ENCODE peak calls at places on chromosomes 11 and 22, in four cellular contexts. V, X, T and E are unnamed samples.

GRCh38 chr11:101224221-101224620 is 94.6 kb upstream of the PGR start:
- DNase-seq in V (no peak), X (no peak), T (no peak), E (no peak)

GRCh38 chr11:120545813-120546212 is 34.3 kb downstream of the GRIK4 start:
- DNase-seq in V (peak), X (no peak), T (no peak), E (no peak)

GRCh38 chr11:70942593-70942992 is 309.8 kb downstream of the SHANK2 start:
- DNase-seq in V (peak), X (peak), T (no peak), E (peak)

GRCh38 chr11:68583047-68583446 is 101.3 kb upstream of the GAL start:
- DNase-seq in V (no peak), X (no peak), T (no peak), E (no peak)

GRCh38 chr11:85803920-85804319 is 7.0 kb downstream of the SYTL2 start:
- DNase-seq in V (no peak), X (no peak), T (no peak), E (no peak)

GRCh38 chr11:59710136-59710847 is 3.4 kb downstream of the OR10V1 start:
- DNase-seq in V (no peak), X (no peak), T (no peak), E (peak)

GRCh38 chr11:18005376-18006129 is 7.3 kb downstream of the SERGEF start:
- DNase-seq in V (peak), X (no peak), T (no peak), E (no peak)

GRCh38 chr11:97751405-97751804 is 1269.3 kb upstream of the CNTN5 start:
- DNase-seq in V (no peak), X (no peak), T (peak), E (no peak)

GRCh38 chr22:38431266-38432010 is 23.6 kb downstream of the KCNJ4 start:
- DNase-seq in V (no peak), X (no peak), T (no peak), E (no peak)

GRCh38 chr11:87295237-87295636 is 257.5 kb downstream of the TMEM135 start:
- DNase-seq in V (no peak), X (no peak), T (no peak), E (no peak)

GRCh38 chr22:46582281-46582811 is 37.8 kb upstream of the GRAMD4 start:
- DNase-seq in V (no peak), X (no peak), T (no peak), E (no peak)

GRCh38 chr11:2194877-2195755 is 23.5 kb upstream of the TH start:
- DNase-seq in V (peak), X (no peak), T (peak), E (peak)

GRCh38 chr11:36460220-36460619 is 49.9 kb downstream of the TRAF6 start:
- DNase-seq in V (no peak), X (no peak), T (no peak), E (no peak)

GRCh38 chr11:115264278-115264677 is 239.9 kb downstream of the CADM1 start:
- DNase-seq in V (no peak), X (no peak), T (no peak), E (no peak)

GRCh38 chr11:118002541-118003019 is 16.4 kb downstream of the IL10RA start:
- DNase-seq in V (peak), X (no peak), T (no peak), E (no peak)

GRCh38 chr11:66543263-66544107 is 2.4 kb downstream of the ZDHHC24 start:
- DNase-seq in V (no peak), X (no peak), T (no peak), E (peak)

GRCh38 chr11:70134490-70134889 is 56.4 kb downstream of the ANO1 start:
- DNase-seq in V (no peak), X (no peak), T (no peak), E (no peak)

GRCh38 chr11:86758171-86758570 is 42.2 kb upstream of the PRSS23 start:
- DNase-seq in V (no peak), X (no peak), T (no peak), E (no peak)

GRCh38 chr11:16604784-16605439 is 133.5 kb upstream of the C11orf58 start:
- DNase-seq in V (peak), X (no peak), T (peak), E (peak)

GRCh38 chr11:134762248-134763029 is 350.4 kb upstream of the B3GAT1 start:
- DNase-seq in V (no peak), X (no peak), T (no peak), E (no peak)

GRCh38 chr11:104246590-104246989 is 82.6 kb upstream of the PDGFD start:
- DNase-seq in V (no peak), X (no peak), T (no peak), E (no peak)

GRCh38 chr22:46373838-46374662 is 38.5 kb downstream of the TRMU start:
- DNase-seq in V (no peak), X (no peak), T (peak), E (no peak)

GRCh38 chr11:55457641-55458040 is 89.9 kb downstream of the OR4A15 start:
- DNase-seq in V (no peak), X (no peak), T (no peak), E (no peak)

GRCh38 chr11:128039140-128040021 is 548.0 kb downstream of the ETS1 start:
- DNase-seq in V (peak), X (no peak), T (no peak), E (no peak)

GRCh38 chr11:44626645-44627044 is 61.2 kb downstream of the CD82 start:
- DNase-seq in V (no peak), X (no peak), T (no peak), E (no peak)

GRCh38 chr11:107078375-107078774 is 60.1 kb upstream of the GUCY1A2 start:
- DNase-seq in V (no peak), X (no peak), T (no peak), E (no peak)

GRCh38 chr11:21144556-21144955 is 475.2 kb downstream of the NELL1 start:
- DNase-seq in V (no peak), X (no peak), T (no peak), E (no peak)

GRCh38 chr11:126140932-126141291 is 70.5 kb downstream of the RPUSD4 start:
- DNase-seq in V (no peak), X (no peak), T (peak), E (no peak)

GRCh38 chr11:59616396-59616982 is 915 bp upstream of the OSBP start:
- DNase-seq in V (no peak), X (no peak), T (no peak), E (no peak)

GRCh38 chr11:2094354-2095197 is 44.6 kb downstream of the IGF2 start:
- DNase-seq in V (no peak), X (no peak), T (no peak), E (no peak)

GRCh38 chr11:94171693-94172440 is 43.2 kb downstream of the PANX1 start:
- DNase-seq in V (peak), X (peak), T (peak), E (peak)

GRCh38 chr11:2694995-2695939 is 4.5 kb downstream of the KCNQ1OT1 start:
- DNase-seq in V (no peak), X (no peak), T (no peak), E (no peak)

GRCh38 chr11:78045851-78046485 is 17.7 kb upstream of the THRSP start:
- DNase-seq in V (peak), X (peak), T (peak), E (peak)

GRCh38 chr11:92960886-92961285 is 8.6 kb upstream of the MTNR1B start:
- DNase-seq in V (no peak), X (no peak), T (no peak), E (no peak)

GRCh38 chr11:23859087-23859486 is 637.8 kb upstream of the LUZP2 start:
- DNase-seq in V (no peak), X (no peak), T (no peak), E (no peak)

GRCh38 chr11:66317766-66318575 is 1.1 kb upstream of the CD248 start:
- DNase-seq in V (peak), X (no peak), T (peak), E (no peak)

GRCh38 chr11:131910491-131911387 is 540.3 kb downstream of the NTM start:
- DNase-seq in V (no peak), X (no peak), T (no peak), E (peak)

GRCh38 chr22:50525991-50526848 is 822 bp upstream of the SCO2 start:
- DNase-seq in V (peak), X (no peak), T (peak), E (peak)

DNA sequence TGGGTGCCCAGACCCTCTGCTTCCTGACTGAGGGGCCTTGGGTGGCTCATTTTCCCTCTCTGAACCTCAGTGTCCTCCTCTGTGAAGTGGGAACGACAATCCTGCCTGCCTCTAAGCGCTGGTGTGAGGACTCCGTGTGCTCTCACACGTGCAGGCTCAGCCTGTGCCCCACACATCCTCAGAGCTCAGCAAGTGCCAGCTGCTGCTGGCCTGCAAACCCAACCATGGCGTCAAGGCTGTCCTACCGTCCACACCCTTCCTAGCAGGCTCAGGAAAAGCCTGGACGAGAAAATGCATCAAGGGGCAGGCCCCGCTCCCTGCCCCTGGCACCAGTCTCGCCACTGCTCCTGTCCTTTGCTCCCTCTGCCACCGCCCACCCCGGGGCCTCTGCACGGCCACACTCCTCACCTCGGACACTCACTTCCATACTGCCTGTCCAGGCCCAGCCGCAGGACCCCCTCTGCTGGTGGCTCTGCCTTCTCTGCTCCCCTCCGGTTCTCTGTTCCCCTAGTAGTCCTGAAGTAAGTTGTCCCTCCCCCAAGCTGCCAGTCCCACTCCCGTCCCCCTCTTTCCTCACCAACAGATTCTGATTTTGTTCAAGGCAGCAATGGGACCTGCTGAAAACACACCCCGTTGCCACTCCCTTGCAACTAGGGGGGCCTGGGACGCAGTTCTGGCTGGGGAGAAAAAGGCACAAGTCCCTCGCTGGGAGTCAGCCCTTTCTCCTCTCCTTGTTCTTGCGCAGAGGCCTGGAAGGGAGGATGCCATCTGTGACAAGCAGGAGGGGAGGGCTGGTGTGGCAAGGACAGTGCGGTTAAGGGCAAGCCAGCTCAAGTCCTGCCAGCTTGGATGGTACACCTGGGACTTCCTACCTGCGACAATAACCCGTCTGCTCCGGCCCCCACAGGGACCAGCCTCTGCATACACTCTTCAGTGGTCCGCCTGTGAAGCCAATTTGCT is 62.2 kb downstream of the ARFGAP3 start:
- DNase-seq in V (no peak), X (no peak), T (peak), E (no peak)
- TF ChIP-seq POLR2A in V (no peak), X (no peak), T (no peak), E (no peak)

DNA sequence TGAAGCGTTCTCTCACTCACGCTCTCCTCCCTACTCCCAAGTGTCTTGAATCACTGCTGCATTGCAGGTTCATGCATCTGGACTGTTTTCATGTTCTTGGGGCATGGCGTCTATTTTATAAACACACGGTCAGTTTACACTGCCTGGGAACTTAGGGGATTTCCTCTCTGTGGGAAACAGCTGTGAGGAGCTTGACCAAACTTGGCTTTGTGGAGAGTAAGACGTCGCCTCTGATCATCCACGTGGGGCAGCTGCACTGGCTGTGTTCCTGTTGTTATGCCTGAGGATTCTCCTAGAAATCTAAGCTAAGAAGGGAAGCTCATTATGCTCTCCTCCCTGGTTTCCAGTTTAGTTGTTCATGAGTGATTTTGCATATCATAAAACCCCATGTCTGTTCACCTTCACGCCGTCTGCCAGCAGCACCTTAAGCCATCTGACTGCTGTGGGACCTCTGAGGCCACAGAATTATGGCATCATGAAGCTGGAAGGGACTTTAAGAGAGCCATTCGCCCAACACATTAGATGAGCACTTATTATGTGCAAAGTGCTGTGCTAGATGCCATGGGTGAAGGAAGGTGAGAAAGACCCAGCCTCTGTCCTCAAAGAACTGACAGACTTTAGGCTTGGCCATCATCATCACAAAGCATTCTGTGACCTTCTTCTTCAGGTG is 38.8 kb upstream of the POU2AF1 start:
- DNase-seq in V (no peak), X (no peak), T (peak), E (no peak)
- TF ChIP-seq POLR2A in V (no peak), X (no peak), T (no peak), E (no peak)

GRCh38 chr11:74592063-74592440 is 330 bp upstream of the POLD3 start:
- DNase-seq in V (no peak), X (no peak), T (peak), E (no peak)

GRCh38 chr11:74593463-74593862 is 1.1 kb downstream of the POLD3 start:
- DNase-seq in V (no peak), X (no peak), T (no peak), E (no peak)

DNA sequence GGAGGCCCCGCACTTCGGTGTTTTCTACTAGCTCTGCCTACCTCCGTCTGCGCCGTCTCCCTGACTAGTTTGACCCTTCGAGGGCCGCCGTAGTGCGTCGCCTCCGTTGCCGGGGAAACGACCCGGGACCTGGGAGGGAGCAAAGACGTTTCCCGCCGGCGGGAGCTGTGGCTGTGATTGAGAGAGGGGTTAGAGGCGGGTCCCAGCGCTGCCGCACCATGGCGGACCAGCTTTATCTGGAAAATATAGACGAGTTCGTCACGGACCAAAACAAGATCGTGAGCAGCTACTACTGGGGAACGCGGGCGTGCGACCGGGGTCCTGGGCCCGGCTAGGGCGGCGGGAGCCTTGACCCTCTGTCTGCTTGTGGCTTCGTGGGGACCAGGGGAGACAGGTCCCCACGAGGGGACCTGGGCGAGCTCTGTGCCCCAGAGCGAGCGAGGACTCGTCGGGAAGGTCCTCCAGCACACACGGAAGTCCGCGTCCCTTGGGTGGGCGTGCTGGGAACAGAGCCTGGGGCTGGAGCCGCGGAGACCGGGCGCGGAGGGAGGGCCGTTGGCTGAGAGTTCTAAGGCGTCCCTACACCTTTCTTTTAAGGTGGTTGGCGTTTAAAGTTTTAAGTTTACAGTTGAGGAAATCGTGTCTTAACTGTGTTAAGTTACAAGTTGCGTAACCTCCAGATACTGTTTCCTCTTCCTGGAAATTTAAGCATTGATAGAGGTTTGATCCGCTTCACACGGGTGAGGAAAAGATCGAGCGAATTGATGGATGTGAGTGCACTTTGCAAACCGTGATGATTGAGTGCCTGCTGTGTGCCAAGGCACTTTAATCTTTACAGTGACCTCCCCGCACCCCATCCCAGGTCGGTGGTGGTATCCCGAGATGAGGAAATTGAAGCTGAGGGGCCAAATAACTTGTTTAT is at the start of gene POLD3:
- DNase-seq in V (peak), X (peak), T (peak), E (peak)
- TF ChIP-seq POLR2A in V (peak), X (peak), T (peak), E (peak)

DNA sequence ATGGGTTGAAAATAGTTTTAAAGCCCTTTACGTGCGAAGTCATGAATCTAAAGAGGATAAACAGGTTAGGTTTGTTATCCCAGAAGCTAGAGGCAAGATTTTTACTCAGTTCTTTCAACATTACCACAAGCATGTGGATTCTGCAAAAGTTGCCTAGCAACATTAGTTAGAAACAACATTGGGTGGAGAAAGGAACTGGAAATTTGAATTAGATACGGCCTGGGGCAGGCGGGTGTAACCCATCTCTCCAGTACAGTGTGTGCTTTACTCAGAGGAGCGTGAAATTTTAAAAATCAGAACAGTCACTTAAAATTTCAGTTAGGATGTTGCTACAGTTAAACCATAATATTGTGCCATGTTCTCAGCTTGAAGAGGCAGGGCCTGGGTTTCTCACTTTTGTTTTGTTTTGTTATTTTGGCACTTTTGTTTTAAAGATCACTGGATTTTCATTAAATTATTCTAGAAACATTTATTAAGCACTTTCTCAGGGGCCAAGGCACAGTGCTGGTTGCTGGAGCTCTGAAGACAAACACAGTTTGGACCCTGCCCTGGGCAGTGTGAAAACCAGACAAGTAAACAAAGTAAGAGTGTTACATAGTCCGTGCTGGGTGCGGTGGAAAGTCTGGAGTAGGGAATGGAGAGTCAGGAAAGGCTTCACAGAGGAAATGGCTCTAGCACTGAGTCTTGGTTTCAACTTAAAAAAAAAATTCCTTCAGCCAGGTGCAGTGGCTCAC is 4.4 kb upstream of the WEE1 start:
- DNase-seq in V (peak), X (peak), T (peak), E (peak)
- TF ChIP-seq POLR2A in V (no peak), X (no peak), T (peak), E (no peak)

DNA sequence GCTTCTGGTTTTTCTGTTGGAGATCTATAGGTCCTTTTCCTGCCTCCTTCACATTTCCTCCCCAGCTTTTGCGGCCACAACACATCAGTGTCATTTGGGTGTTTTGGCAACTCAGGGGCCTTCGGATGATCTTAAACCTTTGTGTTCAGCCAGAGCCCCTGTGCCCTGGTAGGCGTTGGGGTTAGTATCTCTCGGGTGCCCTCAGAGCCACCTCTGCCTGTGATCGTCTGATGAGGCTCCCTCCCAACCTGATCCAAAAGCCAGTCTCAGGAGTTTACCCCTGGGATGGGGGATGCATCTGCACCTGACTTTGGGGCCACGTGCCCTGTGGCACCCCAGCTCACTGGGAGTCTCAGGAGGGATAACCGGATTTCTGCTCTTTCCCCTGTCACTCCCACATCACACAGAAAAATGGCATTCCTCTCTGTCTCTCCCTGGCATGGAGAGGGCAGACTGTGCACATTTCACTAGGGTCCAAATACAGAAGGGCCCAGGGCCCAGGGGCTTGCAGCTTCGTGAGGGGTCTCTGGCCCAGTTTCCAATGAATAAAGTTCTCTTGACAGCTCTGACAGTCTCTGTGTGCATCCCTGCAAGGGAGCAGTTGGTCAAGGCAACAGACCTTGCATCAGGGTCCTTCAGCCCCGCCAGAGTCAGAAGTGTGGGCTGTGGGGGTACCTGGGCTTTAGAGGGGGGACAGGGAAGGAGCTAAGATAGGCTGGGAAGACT is 2.6 kb downstream of the RNF26 start:
- DNase-seq in V (no peak), X (no peak), T (no peak), E (no peak)
- TF ChIP-seq POLR2A in V (no peak), X (no peak), T (no peak), E (no peak)

GRCh38 chr22:23787600-23787896 is 782 bp downstream of the SMARCB1 start:
- DNase-seq in V (no peak), X (no peak), T (no peak), E (no peak)
- TF ChIP-seq POLR2A in V (no peak), X (no peak), T (no peak), E (no peak)